ENCODE peak calls at places on chromosomes 3 and 15, in four cellular contexts. J, R, Y and E are unnamed samples.

GRCh38 chr3:81645248-81645647 is 116.2 kb downstream of the GBE1 start:
- DNase-seq in J (peak; percentile 24), R (no peak), Y (no peak), E (no peak)

GRCh38 chr3:158086776-158087175 is 19.4 kb downstream of the SHOX2 start:
- DNase-seq in J (no peak), R (no peak), Y (no peak), E (no peak)

GRCh38 chr3:52126036-52126435 is 28.2 kb downstream of the POC1A start:
- DNase-seq in J (no peak), R (no peak), Y (no peak), E (peak; percentile 19)

GRCh38 chr3:4834403-4834866 is 144.8 kb upstream of the BHLHE40 start:
- DNase-seq in J (no peak), R (no peak), Y (no peak), E (no peak)

GRCh38 chr3:122947621-122948202 is 79.9 kb downstream of the SEMA5B start:
- DNase-seq in J (no peak), R (no peak), Y (no peak), E (no peak)

GRCh38 chr3:72229952-72230351 is 445.0 kb upstream of the PROK2 start:
- DNase-seq in J (no peak), R (no peak), Y (no peak), E (no peak)

GRCh38 chr3:81869380-81869779 is 107.9 kb upstream of the GBE1 start:
- DNase-seq in J (no peak), R (no peak), Y (no peak), E (no peak)

GRCh38 chr3:38524141-38524739 is 28.1 kb downstream of the EXOG start:
- DNase-seq in J (no peak), R (no peak), Y (no peak), E (no peak)

GRCh38 chr3:161508852-161509477 is 12.4 kb downstream of the OTOL1 start:
- DNase-seq in J (no peak), R (peak; percentile 24), Y (no peak), E (no peak)

GRCh38 chr15:41804920-41805666 is 22.8 kb upstream of the JMJD7 start:
- DNase-seq in J (no peak), R (no peak), Y (no peak), E (no peak)

GRCh38 chr3:147191795-147192385 is 214.5 kb downstream of the ZIC4 start:
- DNase-seq in J (peak; percentile 71), R (peak; percentile 7), Y (peak; percentile 82), E (no peak)

GRCh38 chr3:170356596-170357175 is 829 bp upstream of the SKIL start:
- DNase-seq in J (peak; percentile 93), R (no peak), Y (peak; percentile 92), E (peak; percentile 96)

GRCh38 chr3:33634262-33634661 is 83.8 kb downstream of the CLASP2 start:
- DNase-seq in J (no peak), R (no peak), Y (no peak), E (no peak)

GRCh38 chr15:25790003-25790660 is 73.0 kb downstream of the ATP10A start:
- DNase-seq in J (no peak), R (no peak), Y (peak; percentile 50), E (peak; percentile 64)

GRCh38 chr3:107775958-107776357 is 253.2 kb downstream of the BBX start:
- DNase-seq in J (no peak), R (no peak), Y (no peak), E (no peak)

GRCh38 chr15:75693501-75694240 is 19.0 kb downstream of the CSPG4 start:
- DNase-seq in J (no peak), R (no peak), Y (no peak), E (no peak)

GRCh38 chr3:177338697-177339219 is 141.5 kb upstream of the TBL1XR1 start:
- DNase-seq in J (no peak), R (no peak), Y (peak; percentile 81), E (no peak)

GRCh38 chr15:80325206-80325605 is 73.2 kb upstream of the CTXND1 start:
- DNase-seq in J (no peak), R (no peak), Y (no peak), E (no peak)

GRCh38 chr3:66497288-66497972 is 3.4 kb downstream of the LRIG1 start:
- DNase-seq in J (no peak), R (no peak), Y (no peak), E (no peak)

GRCh38 chr3:151067158-151067557 is 18.3 kb upstream of the MED12L start:
- DNase-seq in J (no peak), R (no peak), Y (peak; percentile 72), E (no peak)

GRCh38 chr3:128679338-128679737 is 28.7 kb upstream of the RPN1 start:
- DNase-seq in J (no peak), R (no peak), Y (no peak), E (no peak)

GRCh38 chr3:77321646-77322045 is 281.7 kb downstream of the ROBO2 start:
- DNase-seq in J (no peak), R (no peak), Y (no peak), E (no peak)

GRCh38 chr3:130386604-130387263 is 41.3 kb downstream of the COL6A5 start:
- DNase-seq in J (no peak), R (no peak), Y (peak; percentile 13), E (no peak)

GRCh38 chr3:58260733-58261132 is 23.1 kb downstream of the ABHD6 start:
- DNase-seq in J (no peak), R (no peak), Y (no peak), E (no peak)

GRCh38 chr3:52028572-52028971 is 27.8 kb downstream of the DUSP7 start:
- DNase-seq in J (no peak), R (peak; percentile 85), Y (no peak), E (no peak)

GRCh38 chr3:30609930-30610701 is 3.7 kb downstream of the TGFBR2 start:
- DNase-seq in J (no peak), R (no peak), Y (no peak), E (no peak)

DNA sequence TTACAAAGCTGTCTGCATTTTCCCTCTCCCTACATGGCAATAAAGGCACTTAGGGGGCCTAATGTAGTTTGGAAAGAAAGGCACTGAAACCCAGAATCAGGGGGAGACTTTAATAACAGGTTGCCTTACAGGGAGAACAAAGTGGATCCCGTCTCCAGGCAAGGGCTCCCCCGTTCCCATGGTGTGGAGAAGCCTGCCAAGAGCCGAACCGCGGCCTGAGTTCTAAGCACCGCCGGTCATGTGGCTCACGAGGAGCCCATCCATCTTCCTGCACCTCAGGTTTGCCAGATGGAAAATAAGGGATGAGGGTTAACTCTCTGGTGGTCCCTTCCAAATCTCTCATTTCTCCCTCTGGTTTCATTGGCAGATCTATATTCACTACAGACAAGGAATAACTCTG is 31.9 kb downstream of the RORA start:
- DNase-seq in J (no peak), R (no peak), Y (no peak), E (no peak)
- H3K9ac ChIP-seq in J (no peak overlapping the region), R (no peak overlapping the region), Y (no peak overlapping the region), E (no peak overlapping the region)

GRCh38 chr3:9583371-9583770 is 29.7 kb upstream of the LHFPL4 start:
- DNase-seq in J (no peak), R (no peak), Y (no peak), E (no peak)
- H3K4me3 ChIP-seq in J (no peak overlapping the region), R (no peak overlapping the region), Y (no peak overlapping the region), E (no peak overlapping the region)

DNA sequence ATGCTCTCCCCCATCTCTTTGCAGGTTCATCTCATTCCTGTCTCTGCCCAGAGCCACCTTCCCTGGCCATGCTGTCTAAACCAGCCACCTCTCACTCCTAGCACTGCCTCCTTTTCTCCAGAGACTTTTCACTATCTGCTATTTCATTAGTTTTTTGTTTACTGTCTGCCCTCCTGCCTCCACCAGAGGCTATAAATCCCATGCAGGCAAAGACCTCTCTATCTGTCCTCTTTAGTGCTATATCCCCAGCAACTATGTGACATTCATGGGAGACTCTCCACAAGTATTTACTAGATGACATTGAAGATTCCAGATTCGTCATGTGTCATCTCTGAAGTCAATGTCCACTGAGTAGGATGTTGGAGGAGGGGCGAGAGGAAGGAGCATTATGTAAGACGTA is 3.5 kb upstream of the FAM43A start:
- DNase-seq in J (no peak), R (no peak), Y (no peak), E (no peak)
- H3K9ac ChIP-seq in J (no peak overlapping the region), R (no peak overlapping the region), Y (no peak overlapping the region), E (no peak overlapping the region)

DNA sequence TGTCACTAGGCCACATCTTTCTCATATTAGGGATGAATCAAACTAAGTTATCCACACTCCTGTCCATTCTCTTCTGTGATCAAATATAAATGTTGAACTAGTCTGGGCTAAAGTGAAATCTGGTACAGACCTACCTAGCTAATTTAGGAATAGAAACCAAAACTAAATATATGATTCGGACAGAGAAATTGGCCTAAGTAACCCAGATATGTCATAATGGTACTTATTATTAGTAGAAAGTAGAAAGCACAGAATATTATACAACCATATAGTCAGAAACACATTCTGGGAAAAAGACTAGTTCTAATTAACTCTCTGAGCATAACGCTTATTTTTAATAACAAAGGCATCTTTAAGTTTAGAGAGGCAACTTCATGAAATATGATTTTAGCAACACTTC is 389.0 kb downstream of the LSAMP start:
- DNase-seq in J (no peak), R (no peak), Y (no peak), E (no peak)
- H3K4me3 ChIP-seq in J (no peak overlapping the region), R (no peak overlapping the region), Y (no peak overlapping the region), E (no peak overlapping the region)

DNA sequence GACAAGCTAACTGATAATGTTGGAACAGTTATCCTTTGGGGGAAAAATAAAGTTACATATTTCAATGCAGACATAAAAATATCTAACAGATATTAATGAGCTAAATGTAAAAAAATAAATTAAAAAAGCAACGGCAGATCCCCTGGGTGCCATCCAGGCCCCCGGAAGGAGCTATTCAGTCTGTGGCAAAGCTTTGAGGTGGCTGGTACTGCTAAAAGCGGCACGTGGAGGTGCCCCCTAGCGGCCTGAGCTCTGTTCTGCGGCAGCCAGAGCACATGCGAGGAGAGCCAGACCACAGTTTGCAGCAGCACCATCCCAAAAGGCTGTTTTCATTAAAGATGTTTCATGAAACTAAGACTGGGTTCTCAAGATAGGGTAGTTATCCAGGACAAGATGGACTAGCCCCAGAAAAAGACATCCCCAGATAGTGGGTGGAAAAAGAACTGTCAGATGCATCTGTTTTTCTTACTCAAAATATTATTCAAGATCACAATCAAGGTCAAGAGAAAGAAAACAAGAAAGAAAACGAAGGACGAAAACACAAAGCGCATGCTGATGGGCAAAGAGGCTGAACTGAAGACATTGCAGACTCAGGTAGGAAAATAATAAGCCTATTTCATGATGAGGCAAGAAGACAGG is 18.7 kb downstream of the AP3S2 start:
- DNase-seq in J (peak; percentile 87), R (peak; percentile 86), Y (peak; percentile 75), E (peak; percentile 90)
- H3K9ac ChIP-seq in J (no peak overlapping the region), R (no peak overlapping the region), Y (no peak overlapping the region), E (no peak overlapping the region)

GRCh38 chr3:14540821-14541385 is 761 bp upstream of the GRIP2 start:
- DNase-seq in J (no peak), R (no peak), Y (no peak), E (peak; percentile 37)

GRCh38 chr3:14538451-14539088 is 1.6 kb downstream of the GRIP2 start:
- DNase-seq in J (no peak), R (no peak), Y (no peak), E (peak; percentile 35)

GRCh38 chr3:14537590-14538450 is 2.3 kb downstream of the GRIP2 start:
- DNase-seq in J (no peak), R (peak; percentile 75), Y (peak; percentile 69), E (peak; percentile 52)

GRCh38 chr3:14540209-14540575 is at the start of gene GRIP2:
- DNase-seq in J (no peak), R (peak; percentile 88), Y (no peak), E (peak; percentile 52)

GRCh38 chr3:14539384-14540208 is 546 bp downstream of the GRIP2 start:
- DNase-seq in J (no peak), R (no peak), Y (no peak), E (peak; percentile 52)
- H3K4me3 ChIP-seq in J (no peak overlapping the region), R (peak overlapping the region; percentile 44), Y (no peak overlapping the region), E (peak overlapping the region; percentile 32)